ENCODE peak calls at places on chromosomes 5 and 9, in six cellular contexts. N is skeletal muscle cell, A is NCI-H748 treated with DMSO at 0.1 percent for 48 hours, Q is NCI-H774, H is RCC 7860, Y is AG08396. V is an unnamed sample.

GRCh38 chr9:38229123-38229829 is 160.2 kb upstream of the SHB start:
- DNase-seq in N (no peak), A (no peak), Q (no peak), H (no peak), Y (no peak), V (no peak)

GRCh38 chr5:150487199-150488061 is 20.5 kb upstream of the NDST1 start:
- DNase-seq in N (no peak), A (no peak), Q (no peak), H (peak), Y (peak), V (peak)

GRCh38 chr9:6584881-6585597 is 60.5 kb downstream of the GLDC start:
- DNase-seq in N (no peak), A (no peak), Q (no peak), H (peak), Y (no peak), V (no peak)

GRCh38 chr5:64865662-64866061 is 96.9 kb downstream of the CWC27 start:
- DNase-seq in N (no peak), A (no peak), Q (no peak), H (no peak), Y (no peak), V (no peak)

GRCh38 chr5:39447059-39447458 is 22.3 kb upstream of the DAB2 start:
- DNase-seq in N (no peak), A (no peak), Q (no peak), H (peak), Y (no peak), V (peak)

GRCh38 chr5:139668064-139668880 is 20.1 kb downstream of the CXXC5 start:
- DNase-seq in N (no peak), A (no peak), Q (no peak), H (no peak), Y (peak), V (no peak)

GRCh38 chr5:91266184-91266705 is 116.9 kb downstream of the ARRDC3 start:
- DNase-seq in N (no peak), A (no peak), Q (peak), H (peak), Y (peak), V (peak)

GRCh38 chr5:65981969-65982368 is 55.6 kb downstream of the ERBIN start:
- DNase-seq in N (no peak), A (no peak), Q (no peak), H (no peak), Y (no peak), V (no peak)

GRCh38 chr5:6321078-6321477 is 57.3 kb downstream of the MED10 start:
- DNase-seq in N (no peak), A (no peak), Q (no peak), H (no peak), Y (no peak), V (no peak)

GRCh38 chr5:57366744-57367143 is 115.9 kb downstream of the ACTBL2 start:
- DNase-seq in N (no peak), A (no peak), Q (no peak), H (no peak), Y (peak), V (peak)

GRCh38 chr5:68333649-68334549 is 118.3 kb downstream of the PIK3R1 start:
- DNase-seq in N (peak), A (no peak), Q (no peak), H (peak), Y (peak), V (peak)

GRCh38 chr9:18437315-18438200 is 36.4 kb upstream of the ADAMTSL1 start:
- DNase-seq in N (no peak), A (no peak), Q (no peak), H (no peak), Y (no peak), V (peak)

GRCh38 chr9:114224247-114224610 is 68.9 kb downstream of the COL27A1 start:
- DNase-seq in N (no peak), A (peak), Q (no peak), H (peak), Y (peak), V (peak)

GRCh38 chr5:104513194-104513602 is 950.6 kb upstream of the NUDT12 start:
- DNase-seq in N (peak), A (no peak), Q (no peak), H (peak), Y (no peak), V (peak)

GRCh38 chr5:51632794-51633193 is 249.5 kb downstream of the ISL1 start:
- DNase-seq in N (no peak), A (no peak), Q (no peak), H (no peak), Y (no peak), V (no peak)

GRCh38 chr5:130017173-130017572 is 112.9 kb downstream of the CHSY3 start:
- DNase-seq in N (no peak), A (no peak), Q (no peak), H (no peak), Y (no peak), V (peak)

GRCh38 chr5:178467261-178468195 is 122.7 kb downstream of the COL23A1 start:
- DNase-seq in N (no peak), A (no peak), Q (no peak), H (no peak), Y (peak), V (peak)

GRCh38 chr5:88702328-88702727 is 180.7 kb downstream of the MEF2C start:
- DNase-seq in N (no peak), A (no peak), Q (no peak), H (no peak), Y (no peak), V (no peak)

V was measured in foreskin fibroblast.